ENCODE peak calls at places on chromosomes 11 and 22, in seven cellular contexts. G is GM23248; K is naive thymus-derived CD4-positive, alpha-beta T cell; D is transverse colon; L is coronary artery; R is GM23338; X is heart left ventricle. E is an unnamed sample.

GRCh38 chr11:44770401-44770800 is 43.6 kb downstream of the TSPAN18 start:
- DNase-seq in G (no peak), K (no peak), D (no peak), L (peak), R (no peak), X (no peak), E (no peak)

GRCh38 chr11:67085617-67086016 is 29.0 kb downstream of the RHOD start:
- DNase-seq in G (no peak), K (no peak), D (no peak), L (no peak), R (no peak), X (no peak), E (no peak)

GRCh38 chr22:48044484-48045060 is 1282.1 kb downstream of the TBC1D22A start:
- DNase-seq in G (no peak), K (no peak), D (no peak), L (no peak), R (no peak), X (no peak), E (no peak)

GRCh38 chr11:130816941-130817607 is 99.2 kb downstream of the SNX19 start:
- DNase-seq in G (no peak), K (no peak), D (no peak), L (no peak), R (no peak), X (no peak), E (no peak)

GRCh38 chr22:48627203-48627602 is 1200.5 kb downstream of the BRD1 start:
- DNase-seq in G (no peak), K (no peak), D (no peak), L (no peak), R (no peak), X (no peak), E (peak)

GRCh38 chr11:70040452-70040851 is 37.7 kb upstream of the ANO1 start:
- DNase-seq in G (no peak), K (no peak), D (no peak), L (peak), R (no peak), X (no peak), E (no peak)

GRCh38 chr11:73140213-73141030 is 1.7 kb downstream of the FCHSD2 start:
- DNase-seq in G (peak), K (no peak), D (no peak), L (no peak), R (peak), X (peak), E (peak)

GRCh38 chr11:47373876-47374820 is 4.2 kb downstream of the SPI1 start:
- DNase-seq in G (peak), K (peak), D (peak), L (peak), R (peak), X (peak), E (peak)

DNA sequence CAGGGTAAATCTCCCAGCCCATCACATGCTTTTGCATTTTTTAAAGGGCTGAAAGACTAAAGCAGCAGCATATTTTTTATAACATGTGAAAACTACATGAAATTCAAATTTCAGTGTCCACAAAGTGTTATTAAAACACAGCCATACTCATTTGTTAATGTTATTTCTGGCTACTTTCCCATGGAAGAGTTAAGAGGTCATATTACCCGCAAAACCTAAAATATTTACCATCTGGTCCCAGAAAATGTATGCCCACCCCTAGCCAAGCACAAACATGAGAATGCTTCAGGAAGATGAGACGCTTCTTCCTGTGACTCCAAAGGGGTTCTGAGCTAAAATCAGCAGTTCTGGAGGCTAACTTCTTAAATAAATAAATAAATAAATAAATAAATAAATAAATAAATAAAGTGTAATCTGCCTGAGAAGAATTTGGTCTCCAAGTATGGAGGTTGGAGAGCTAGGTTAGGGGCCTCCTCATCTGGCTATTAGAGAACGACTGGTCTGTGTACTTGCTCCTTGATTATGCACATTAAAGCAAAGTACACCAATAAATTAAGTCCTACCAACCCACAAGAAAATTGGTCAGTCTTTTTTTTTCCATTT is 9.7 kb downstream of the IMMP1L start:
- DNase-seq in G (no peak), K (no peak), D (no peak), L (no peak), R (no peak), X (no peak), E (no peak)
- H3K4me3 ChIP-seq in G (no peak), K (no peak), D (no peak), L (no peak), R (no peak), X (no peak), E (no peak)

GRCh38 chr11:121767433-121767832 is 314.7 kb upstream of the SORL1-AS1 start:
- DNase-seq in G (peak), K (no peak), D (no peak), L (no peak), R (no peak), X (no peak), E (no peak)
- H3K27ac ChIP-seq in G (no peak), K (no peak), D (no peak), L (no peak), R (no peak), X (no peak), E (no peak)

GRCh38 chr11:76798656-76799055 is 15.5 kb downstream of the TSKU start:
- DNase-seq in G (no peak), K (no peak), D (no peak), L (no peak), R (no peak), X (no peak), E (peak)
- H3K4me3 ChIP-seq in G (peak), K (peak), D (no peak), L (peak), R (peak), X (peak), E (no peak)

GRCh38 chr22:20430101-20430640 is 7.5 kb downstream of the SCARF2 start:
- DNase-seq in G (no peak), K (no peak), D (no peak), L (no peak), R (no peak), X (no peak), E (no peak)
- H3K27ac ChIP-seq in G (no peak), K (no peak), D (no peak), L (no peak), R (no peak), X (no peak), E (no peak)

GRCh38 chr22:50527921-50528681 is 1.7 kb downstream of the TYMP start:
- DNase-seq in G (no peak), K (no peak), D (no peak), L (peak), R (peak), X (no peak), E (peak)

GRCh38 chr22:50529416-50530279 is at the start of gene TYMP:
- DNase-seq in G (peak), K (no peak), D (peak), L (peak), R (peak), X (peak), E (peak)

GRCh38 chr22:50530280-50530856 is 556 bp upstream of the TYMP start:
- DNase-seq in G (peak), K (no peak), D (peak), L (peak), R (peak), X (no peak), E (peak)

GRCh38 chr22:50526849-50527801 is 1.7 kb upstream of the SCO2 start:
- DNase-seq in G (no peak), K (no peak), D (peak), L (peak), R (peak), X (peak), E (peak)

DNA sequence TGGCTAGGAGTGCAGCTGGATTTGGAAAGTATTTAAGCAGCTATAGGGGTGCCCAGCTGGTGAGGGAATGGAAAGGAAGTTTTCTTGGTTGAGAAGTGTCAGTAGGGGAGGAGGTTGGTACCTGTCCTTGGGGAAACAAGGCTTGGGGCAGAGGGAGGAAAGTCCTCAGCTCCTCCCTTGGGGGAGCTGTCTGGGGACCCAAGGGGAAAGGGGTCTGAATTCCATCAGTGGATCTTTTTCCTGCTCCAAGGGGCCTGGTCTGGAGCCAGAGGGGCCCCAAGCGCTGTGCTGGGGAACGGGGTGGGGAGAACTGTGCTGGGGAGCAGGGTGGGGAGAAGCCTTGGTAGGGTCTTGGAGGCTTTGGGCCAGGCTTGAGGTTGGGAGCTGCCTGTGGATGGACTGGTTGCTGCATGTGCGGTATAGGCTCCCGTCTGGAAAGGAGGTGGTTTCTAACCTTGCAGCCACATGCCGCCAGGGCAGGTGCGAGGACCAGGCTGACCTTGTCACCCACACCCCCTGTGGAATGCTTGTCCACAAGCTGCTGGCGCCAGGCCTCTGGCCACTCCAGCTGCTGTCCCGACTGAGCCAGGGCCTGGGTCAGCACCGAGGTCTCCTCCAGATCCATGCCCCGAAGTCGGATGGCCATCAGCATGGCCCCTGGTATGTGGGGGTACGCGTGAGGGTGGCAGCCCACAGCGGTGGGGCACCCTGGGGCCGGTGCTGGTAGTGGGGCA is 963 bp downstream of the TYMP start:
- DNase-seq in G (no peak), K (no peak), D (peak), L (peak), R (peak), X (no peak), E (no peak)
- H3K4me3 ChIP-seq in G (peak), K (no peak), D (peak), L (peak), R (no peak), X (peak), E (peak)